ENCODE peak calls at places on chromosomes 16 and 17, in four cellular contexts. One of them, this sample, is unnamed.

GRCh38 chr16:68311316-68311620 is 449 bp downstream of the PRMT7 start:
- DNase-seq in stimulated activated CD4-positive, alpha-beta T cell treated with anti-CD3 and anti-CD28 coated beads, Interleukin-12 subunit alpha, Interleukin-12 subunit beta, amount 100 ng/mL, for 24 hours: no peak
- DNase-seq in NCI-H460: no peak
- DNase-seq in breast epithelium: no peak
- DNase-seq in this sample: no peak

GRCh38 chr16:72722552-72722951 is 325.4 kb downstream of the ZFHX3 start:
- DNase-seq in stimulated activated CD4-positive, alpha-beta T cell treated with anti-CD3 and anti-CD28 coated beads, Interleukin-12 subunit alpha, Interleukin-12 subunit beta, amount 100 ng/mL, for 24 hours: no peak
- DNase-seq in NCI-H460: no peak
- DNase-seq in breast epithelium: no peak
- DNase-seq in this sample: no peak

GRCh38 chr17:21286066-21286770 is 1.7 kb downstream of the MAP2K3 start:
- DNase-seq in stimulated activated CD4-positive, alpha-beta T cell treated with anti-CD3 and anti-CD28 coated beads, Interleukin-12 subunit alpha, Interleukin-12 subunit beta, amount 100 ng/mL, for 24 hours: no peak
- DNase-seq in NCI-H460: peak
- DNase-seq in breast epithelium: peak
- DNase-seq in this sample: peak

GRCh38 chr17:75087558-75088453 is at the start of gene SLC16A5:
- DNase-seq in stimulated activated CD4-positive, alpha-beta T cell treated with anti-CD3 and anti-CD28 coated beads, Interleukin-12 subunit alpha, Interleukin-12 subunit beta, amount 100 ng/mL, for 24 hours: no peak
- DNase-seq in NCI-H460: peak
- DNase-seq in breast epithelium: peak
- DNase-seq in this sample: peak

GRCh38 chr16:88356727-88357199 is 26.0 kb upstream of the ZNF469 start:
- DNase-seq in stimulated activated CD4-positive, alpha-beta T cell treated with anti-CD3 and anti-CD28 coated beads, Interleukin-12 subunit alpha, Interleukin-12 subunit beta, amount 100 ng/mL, for 24 hours: no peak
- DNase-seq in NCI-H460: no peak
- DNase-seq in breast epithelium: no peak
- DNase-seq in this sample: no peak

GRCh38 chr17:38925263-38925995 is at the start of gene LASP1NB:
- DNase-seq in stimulated activated CD4-positive, alpha-beta T cell treated with anti-CD3 and anti-CD28 coated beads, Interleukin-12 subunit alpha, Interleukin-12 subunit beta, amount 100 ng/mL, for 24 hours: peak
- DNase-seq in NCI-H460: no peak
- DNase-seq in breast epithelium: no peak
- DNase-seq in this sample: no peak

GRCh38 chr16:11328172-11329079 is 16.8 kb upstream of the RMI2 start:
- DNase-seq in stimulated activated CD4-positive, alpha-beta T cell treated with anti-CD3 and anti-CD28 coated beads, Interleukin-12 subunit alpha, Interleukin-12 subunit beta, amount 100 ng/mL, for 24 hours: peak
- DNase-seq in NCI-H460: peak
- DNase-seq in breast epithelium: no peak
- DNase-seq in this sample: peak

GRCh38 chr17:64679710-64680216 is 17.7 kb upstream of the SMURF2 start:
- DNase-seq in stimulated activated CD4-positive, alpha-beta T cell treated with anti-CD3 and anti-CD28 coated beads, Interleukin-12 subunit alpha, Interleukin-12 subunit beta, amount 100 ng/mL, for 24 hours: no peak
- DNase-seq in NCI-H460: peak
- DNase-seq in breast epithelium: no peak
- DNase-seq in this sample: no peak

GRCh38 chr16:57284206-57284951 is at the start of gene PLLP:
- DNase-seq in stimulated activated CD4-positive, alpha-beta T cell treated with anti-CD3 and anti-CD28 coated beads, Interleukin-12 subunit alpha, Interleukin-12 subunit beta, amount 100 ng/mL, for 24 hours: no peak
- DNase-seq in NCI-H460: peak
- DNase-seq in breast epithelium: no peak
- DNase-seq in this sample: peak

GRCh38 chr16:14509055-14509454 is 121.0 kb downstream of the PARN start:
- DNase-seq in stimulated activated CD4-positive, alpha-beta T cell treated with anti-CD3 and anti-CD28 coated beads, Interleukin-12 subunit alpha, Interleukin-12 subunit beta, amount 100 ng/mL, for 24 hours: no peak
- DNase-seq in NCI-H460: no peak
- DNase-seq in breast epithelium: no peak
- DNase-seq in this sample: no peak

GRCh38 chr16:12749076-12749475 is 54.6 kb downstream of the CPPED1 start:
- DNase-seq in stimulated activated CD4-positive, alpha-beta T cell treated with anti-CD3 and anti-CD28 coated beads, Interleukin-12 subunit alpha, Interleukin-12 subunit beta, amount 100 ng/mL, for 24 hours: no peak
- DNase-seq in NCI-H460: no peak
- DNase-seq in breast epithelium: no peak
- DNase-seq in this sample: no peak

GRCh38 chr16:59213952-59214351 is 479.8 kb upstream of the GOT2 start:
- DNase-seq in stimulated activated CD4-positive, alpha-beta T cell treated with anti-CD3 and anti-CD28 coated beads, Interleukin-12 subunit alpha, Interleukin-12 subunit beta, amount 100 ng/mL, for 24 hours: no peak
- DNase-seq in NCI-H460: no peak
- DNase-seq in breast epithelium: no peak
- DNase-seq in this sample: no peak

GRCh38 chr17:22503322-22503899 is 811.1 kb downstream of the KCNJ18 start:
- DNase-seq in stimulated activated CD4-positive, alpha-beta T cell treated with anti-CD3 and anti-CD28 coated beads, Interleukin-12 subunit alpha, Interleukin-12 subunit beta, amount 100 ng/mL, for 24 hours: no peak
- DNase-seq in NCI-H460: no peak
- DNase-seq in breast epithelium: no peak
- DNase-seq in this sample: no peak

This sample was measured in T47D.